ENCODE peak calls at places on chromosome 18, in nine cellular contexts. One of them, this sample, is unnamed.

GRCh38 chr18:79970419-79971133 is 6.1 kb downstream of the HSBP1L1 start:
- DNase-seq in BJ: no peak
- DNase-seq in astrocyte: no peak
- DNase-seq in CD4-positive, alpha-beta T cell: no peak
- DNase-seq in MM.1S: no peak
- DNase-seq in astrocyte of the spinal cord: no peak
- DNase-seq in choroid plexus epithelial cell: no peak
- DNase-seq in left ventricle myocardium inferior: no peak
- DNase-seq in cardiac fibroblast: no peak
- DNase-seq in this sample: no peak

GRCh38 chr18:58687871-58688308 is 16.6 kb downstream of the MALT1 start:
- DNase-seq in astrocyte: no peak
- DNase-seq in CD4-positive, alpha-beta T cell: peak; percentile 61
- DNase-seq in MM.1S: no peak
- DNase-seq in astrocyte of the spinal cord: no peak
- DNase-seq in cardiac fibroblast: no peak
- DNase-seq in choroid plexus epithelial cell: no peak
- DNase-seq in BJ: no peak
- DNase-seq in left ventricle myocardium inferior: no peak
- DNase-seq in this sample: peak; percentile 62

GRCh38 chr18:23627325-23627724 is 35.4 kb downstream of the ANKRD29 start:
- DNase-seq in CD4-positive, alpha-beta T cell: no peak
- DNase-seq in choroid plexus epithelial cell: peak; percentile 88
- DNase-seq in left ventricle myocardium inferior: no peak
- DNase-seq in astrocyte: peak; percentile 84
- DNase-seq in BJ: peak; percentile 65
- DNase-seq in MM.1S: no peak
- DNase-seq in cardiac fibroblast: peak; percentile 87
- DNase-seq in astrocyte of the spinal cord: peak; percentile 88
- DNase-seq in this sample: no peak

GRCh38 chr18:59697236-59697932 is at the start of gene CCBE1:
- DNase-seq in BJ: no peak
- DNase-seq in cardiac fibroblast: peak; percentile 83
- DNase-seq in choroid plexus epithelial cell: peak; percentile 78
- DNase-seq in left ventricle myocardium inferior: peak; percentile 60
- DNase-seq in astrocyte of the spinal cord: peak; percentile 86
- DNase-seq in CD4-positive, alpha-beta T cell: no peak
- DNase-seq in MM.1S: no peak
- DNase-seq in astrocyte: peak; percentile 58
- DNase-seq in this sample: peak; percentile 77

GRCh38 chr18:60684843-60685513 is 312.4 kb upstream of the MC4R start:
- DNase-seq in cardiac fibroblast: peak; percentile 58
- DNase-seq in choroid plexus epithelial cell: peak; percentile 68
- DNase-seq in BJ: no peak
- DNase-seq in astrocyte: peak; percentile 18
- DNase-seq in left ventricle myocardium inferior: no peak
- DNase-seq in CD4-positive, alpha-beta T cell: no peak
- DNase-seq in MM.1S: peak; percentile 36
- DNase-seq in astrocyte of the spinal cord: peak; percentile 36
- DNase-seq in this sample: peak; percentile 13

GRCh38 chr18:9082763-9083510 is 19.6 kb upstream of the NDUFV2 start:
- DNase-seq in choroid plexus epithelial cell: no peak
- DNase-seq in BJ: no peak
- DNase-seq in cardiac fibroblast: no peak
- DNase-seq in left ventricle myocardium inferior: no peak
- DNase-seq in MM.1S: peak; percentile 99
- DNase-seq in CD4-positive, alpha-beta T cell: no peak
- DNase-seq in astrocyte: no peak
- DNase-seq in astrocyte of the spinal cord: no peak
- DNase-seq in this sample: peak; percentile 54

GRCh38 chr18:21393986-21394385 is 152.0 kb downstream of the GREB1L start:
- DNase-seq in choroid plexus epithelial cell: no peak
- DNase-seq in left ventricle myocardium inferior: peak; percentile 14
- DNase-seq in cardiac fibroblast: peak; percentile 40
- DNase-seq in CD4-positive, alpha-beta T cell: no peak
- DNase-seq in MM.1S: no peak
- DNase-seq in astrocyte: no peak
- DNase-seq in astrocyte of the spinal cord: no peak
- DNase-seq in BJ: no peak
- DNase-seq in this sample: no peak

GRCh38 chr18:25299426-25299825 is 52.5 kb downstream of the ZNF521 start:
- DNase-seq in astrocyte: peak; percentile 63
- DNase-seq in choroid plexus epithelial cell: peak; percentile 76
- DNase-seq in BJ: peak; percentile 61
- DNase-seq in CD4-positive, alpha-beta T cell: no peak
- DNase-seq in cardiac fibroblast: peak; percentile 78
- DNase-seq in astrocyte of the spinal cord: peak; percentile 63
- DNase-seq in MM.1S: no peak
- DNase-seq in left ventricle myocardium inferior: no peak
- DNase-seq in this sample: no peak

GRCh38 chr18:13377496-13377895 is 158.9 kb downstream of the LDLRAD4 start:
- DNase-seq in MM.1S: no peak
- DNase-seq in astrocyte of the spinal cord: no peak
- DNase-seq in choroid plexus epithelial cell: peak; percentile 19
- DNase-seq in astrocyte: peak; percentile 18
- DNase-seq in left ventricle myocardium inferior: no peak
- DNase-seq in CD4-positive, alpha-beta T cell: no peak
- DNase-seq in BJ: no peak
- DNase-seq in cardiac fibroblast: peak; percentile 8
- DNase-seq in this sample: no peak

GRCh38 chr18:12295389-12296086 is 12.5 kb upstream of the TUBB6 start:
- DNase-seq in astrocyte: peak; percentile 45
- DNase-seq in CD4-positive, alpha-beta T cell: no peak
- DNase-seq in BJ: no peak
- DNase-seq in astrocyte of the spinal cord: no peak
- DNase-seq in MM.1S: no peak
- DNase-seq in left ventricle myocardium inferior: no peak
- DNase-seq in cardiac fibroblast: peak; percentile 74
- DNase-seq in choroid plexus epithelial cell: no peak
- DNase-seq in this sample: no peak

GRCh38 chr18:11654736-11655604 is 34.1 kb upstream of the GNAL start:
- DNase-seq in BJ: no peak
- DNase-seq in choroid plexus epithelial cell: peak; percentile 53
- DNase-seq in astrocyte: no peak
- DNase-seq in MM.1S: peak; percentile 49
- DNase-seq in left ventricle myocardium inferior: peak; percentile 52
- DNase-seq in cardiac fibroblast: peak; percentile 50
- DNase-seq in CD4-positive, alpha-beta T cell: peak; percentile 21
- DNase-seq in astrocyte of the spinal cord: peak; percentile 8
- DNase-seq in this sample: peak; percentile 72

DNA sequence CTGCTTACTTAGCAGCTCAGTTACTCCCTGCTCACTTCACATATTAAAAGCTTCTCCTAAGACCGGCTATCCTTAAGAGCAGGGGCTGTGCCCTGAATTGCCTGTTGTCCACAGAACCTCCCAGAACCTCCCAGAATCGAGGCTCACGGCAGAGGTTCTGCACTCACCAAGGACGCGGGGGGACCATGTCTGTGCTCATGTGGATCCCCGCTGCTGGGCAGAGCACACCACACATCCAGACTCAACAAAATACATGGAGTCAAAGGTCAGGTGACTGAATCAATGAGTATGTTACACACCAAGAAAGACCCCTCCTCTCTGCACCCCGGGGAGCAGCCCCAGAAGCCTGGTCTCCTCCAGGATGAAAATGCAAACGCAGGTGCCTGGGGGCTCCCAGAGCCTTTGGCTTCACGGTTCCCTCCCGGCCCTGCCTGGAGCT is 149.0 kb downstream of the MBP start:
- DNase-seq in MM.1S: no peak
- DNase-seq in astrocyte of the spinal cord: no peak
- DNase-seq in astrocyte: no peak
- DNase-seq in BJ: no peak
- DNase-seq in choroid plexus epithelial cell: no peak
- DNase-seq in left ventricle myocardium inferior: no peak
- DNase-seq in cardiac fibroblast: no peak
- DNase-seq in CD4-positive, alpha-beta T cell: no peak
- DNase-seq in this sample: no peak
- TF ChIP-seq CTCF in MM.1S: no peak
- TF ChIP-seq CTCF in astrocyte of the spinal cord: no peak
- TF ChIP-seq CTCF in astrocyte: no peak
- TF ChIP-seq CTCF in BJ: no peak
- TF ChIP-seq CTCF in choroid plexus epithelial cell: no peak
- TF ChIP-seq CTCF in left ventricle myocardium inferior: peak; percentile 4
- TF ChIP-seq CTCF in cardiac fibroblast: no peak
- TF ChIP-seq CTCF in CD4-positive, alpha-beta T cell: peak; percentile 46
- TF ChIP-seq CTCF in this sample: peak; percentile 9

DNA sequence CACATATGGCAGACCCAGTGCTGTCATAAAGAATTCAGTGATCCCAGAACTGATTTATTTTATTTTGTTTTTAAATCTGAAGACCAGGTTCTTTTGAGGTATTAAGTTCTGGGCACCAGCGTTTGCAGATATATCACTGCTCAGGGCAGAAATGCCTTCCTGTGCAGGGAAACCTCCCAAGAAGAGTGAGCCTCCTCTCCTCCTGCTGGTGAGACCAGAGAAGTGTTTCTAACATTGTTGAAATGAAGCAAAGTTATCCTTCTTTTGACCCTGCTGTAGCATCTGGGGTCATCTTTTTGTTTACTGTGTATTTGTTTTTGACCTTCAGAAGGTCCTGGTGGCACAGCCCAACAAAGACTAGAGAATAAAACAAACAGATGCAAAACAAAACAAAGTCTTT is 94.0 kb downstream of the AQP4 start:
- DNase-seq in BJ: no peak
- DNase-seq in cardiac fibroblast: no peak
- DNase-seq in MM.1S: peak; percentile 16
- DNase-seq in CD4-positive, alpha-beta T cell: no peak
- DNase-seq in astrocyte: no peak
- DNase-seq in left ventricle myocardium inferior: no peak
- DNase-seq in choroid plexus epithelial cell: peak; percentile 46
- DNase-seq in astrocyte of the spinal cord: no peak
- DNase-seq in this sample: no peak
- TF ChIP-seq CTCF in BJ: peak; percentile 31
- TF ChIP-seq CTCF in cardiac fibroblast: peak; percentile 24
- TF ChIP-seq CTCF in MM.1S: peak; percentile 41
- TF ChIP-seq CTCF in CD4-positive, alpha-beta T cell: no peak
- TF ChIP-seq CTCF in astrocyte: no peak
- TF ChIP-seq CTCF in left ventricle myocardium inferior: peak; percentile 65
- TF ChIP-seq CTCF in choroid plexus epithelial cell: peak; percentile 69
- TF ChIP-seq CTCF in astrocyte of the spinal cord: peak; percentile 31
- TF ChIP-seq CTCF in this sample: no peak

GRCh38 chr18:41373612-41374011 is 581.4 kb upstream of the PIK3C3 start:
- DNase-seq in CD4-positive, alpha-beta T cell: no peak
- DNase-seq in BJ: no peak
- DNase-seq in choroid plexus epithelial cell: no peak
- DNase-seq in cardiac fibroblast: no peak
- DNase-seq in astrocyte of the spinal cord: no peak
- DNase-seq in MM.1S: no peak
- DNase-seq in astrocyte: no peak
- DNase-seq in left ventricle myocardium inferior: no peak
- DNase-seq in this sample: no peak

GRCh38 chr18:41378628-41379027 is 576.4 kb upstream of the PIK3C3 start:
- DNase-seq in BJ: no peak
- DNase-seq in left ventricle myocardium inferior: no peak
- DNase-seq in choroid plexus epithelial cell: peak; percentile 85
- DNase-seq in astrocyte of the spinal cord: peak; percentile 68
- DNase-seq in CD4-positive, alpha-beta T cell: no peak
- DNase-seq in cardiac fibroblast: peak; percentile 76
- DNase-seq in astrocyte: peak; percentile 45
- DNase-seq in MM.1S: no peak
- DNase-seq in this sample: no peak
- TF ChIP-seq CTCF in BJ: peak; percentile 4
- TF ChIP-seq CTCF in left ventricle myocardium inferior: no peak
- TF ChIP-seq CTCF in choroid plexus epithelial cell: peak; percentile 65
- TF ChIP-seq CTCF in astrocyte of the spinal cord: peak; percentile 50
- TF ChIP-seq CTCF in CD4-positive, alpha-beta T cell: no peak
- TF ChIP-seq CTCF in cardiac fibroblast: peak; percentile 34
- TF ChIP-seq CTCF in astrocyte: peak; percentile 34
- TF ChIP-seq CTCF in MM.1S: no peak
- TF ChIP-seq CTCF in this sample: no peak

DNA sequence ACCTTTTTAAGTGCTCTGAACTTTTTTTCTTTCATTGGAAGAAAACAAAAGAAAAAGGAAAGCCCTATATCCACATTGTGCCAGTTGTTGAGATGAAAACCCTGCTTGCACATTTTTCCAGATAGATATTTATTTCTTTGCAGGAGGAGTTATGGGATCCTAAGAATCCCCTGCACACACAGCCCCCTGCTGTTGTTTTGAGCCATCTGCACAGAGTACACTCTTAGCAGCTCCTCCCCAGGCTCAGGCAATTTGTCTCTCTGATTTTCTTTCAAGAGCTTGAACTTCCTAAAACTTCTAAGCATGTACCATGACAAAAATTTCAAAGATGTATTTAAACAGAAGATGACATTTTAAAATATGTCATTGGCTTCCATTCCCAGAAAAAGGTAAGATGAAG is 436.9 kb downstream of the METTL4 start:
- DNase-seq in astrocyte of the spinal cord: no peak
- DNase-seq in cardiac fibroblast: no peak
- DNase-seq in BJ: no peak
- DNase-seq in CD4-positive, alpha-beta T cell: no peak
- DNase-seq in choroid plexus epithelial cell: peak; percentile 47
- DNase-seq in MM.1S: no peak
- DNase-seq in astrocyte: no peak
- DNase-seq in left ventricle myocardium inferior: no peak
- DNase-seq in this sample: no peak
- TF ChIP-seq CTCF in astrocyte of the spinal cord: peak; percentile 16
- TF ChIP-seq CTCF in cardiac fibroblast: no peak
- TF ChIP-seq CTCF in BJ: no peak
- TF ChIP-seq CTCF in CD4-positive, alpha-beta T cell: no peak
- TF ChIP-seq CTCF in choroid plexus epithelial cell: peak; percentile 46
- TF ChIP-seq CTCF in MM.1S: no peak
- TF ChIP-seq CTCF in astrocyte: no peak
- TF ChIP-seq CTCF in left ventricle myocardium inferior: no peak
- TF ChIP-seq CTCF in this sample: no peak

DNA sequence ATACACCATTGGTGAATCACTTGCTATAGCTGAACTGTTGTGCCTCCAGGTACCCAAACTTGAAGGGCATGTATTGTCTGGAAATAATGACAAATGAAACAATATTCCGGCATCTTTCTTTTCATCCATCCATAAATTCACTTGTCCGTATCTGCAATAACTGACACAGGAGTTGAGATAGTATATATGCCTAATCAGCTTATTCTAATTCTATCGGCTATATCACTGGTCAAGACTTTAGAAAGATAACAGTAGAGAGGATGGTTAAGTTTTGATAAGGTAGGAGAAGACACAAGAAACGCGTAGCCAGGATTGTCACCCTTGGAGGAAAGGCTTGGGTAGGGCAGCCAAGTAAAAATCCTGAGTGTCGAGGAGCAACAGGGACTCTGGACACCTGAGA is 1634.6 kb upstream of the CELF4 start:
- DNase-seq in MM.1S: no peak
- DNase-seq in CD4-positive, alpha-beta T cell: no peak
- DNase-seq in choroid plexus epithelial cell: no peak
- DNase-seq in BJ: no peak
- DNase-seq in astrocyte: no peak
- DNase-seq in cardiac fibroblast: no peak
- DNase-seq in left ventricle myocardium inferior: no peak
- DNase-seq in astrocyte of the spinal cord: no peak
- DNase-seq in this sample: no peak
- TF ChIP-seq CTCF in MM.1S: no peak
- TF ChIP-seq CTCF in CD4-positive, alpha-beta T cell: no peak
- TF ChIP-seq CTCF in choroid plexus epithelial cell: no peak
- TF ChIP-seq CTCF in BJ: no peak
- TF ChIP-seq CTCF in astrocyte: no peak
- TF ChIP-seq CTCF in cardiac fibroblast: no peak
- TF ChIP-seq CTCF in left ventricle myocardium inferior: no peak
- TF ChIP-seq CTCF in astrocyte of the spinal cord: no peak
- TF ChIP-seq CTCF in this sample: no peak

GRCh38 chr18:37266290-37266689 is 299.3 kb downstream of the CELF4 start:
- DNase-seq in BJ: no peak
- DNase-seq in astrocyte: no peak
- DNase-seq in astrocyte of the spinal cord: no peak
- DNase-seq in MM.1S: no peak
- DNase-seq in CD4-positive, alpha-beta T cell: no peak
- DNase-seq in choroid plexus epithelial cell: no peak
- DNase-seq in left ventricle myocardium inferior: no peak
- DNase-seq in cardiac fibroblast: no peak
- DNase-seq in this sample: no peak
- TF ChIP-seq CTCF in BJ: peak; percentile 5
- TF ChIP-seq CTCF in astrocyte: no peak
- TF ChIP-seq CTCF in astrocyte of the spinal cord: no peak
- TF ChIP-seq CTCF in MM.1S: no peak
- TF ChIP-seq CTCF in CD4-positive, alpha-beta T cell: no peak
- TF ChIP-seq CTCF in choroid plexus epithelial cell: no peak
- TF ChIP-seq CTCF in left ventricle myocardium inferior: no peak
- TF ChIP-seq CTCF in cardiac fibroblast: no peak
- TF ChIP-seq CTCF in this sample: no peak

This sample was measured in GM10248.